ENCODE peak calls at places on chromosomes 13 and 19, in five cellular contexts. One of them, this sample, is unnamed.

GRCh38 chr13:85509512-85509911 is 289.7 kb downstream of the SLITRK6 start:
- DNase-seq in prostate gland: peak
- DNase-seq in IMR-90: peak
- DNase-seq in A549: peak
- DNase-seq in endothelial cell of umbilical vein: no peak
- DNase-seq in this sample: no peak

GRCh38 chr13:75101997-75102720 is 379.8 kb downstream of the TBC1D4 start:
- DNase-seq in prostate gland: no peak
- DNase-seq in endothelial cell of umbilical vein: peak
- DNase-seq in IMR-90: peak
- DNase-seq in A549: no peak
- DNase-seq in this sample: no peak

GRCh38 chr19:16338470-16339360 is 14.1 kb downstream of the KLF2 start:
- DNase-seq in IMR-90: peak
- DNase-seq in prostate gland: no peak
- DNase-seq in endothelial cell of umbilical vein: peak
- DNase-seq in A549: peak
- DNase-seq in this sample: no peak

GRCh38 chr13:20495087-20496023 is 30.3 kb downstream of the CRYL1 start:
- DNase-seq in prostate gland: peak
- DNase-seq in A549: peak
- DNase-seq in endothelial cell of umbilical vein: peak
- DNase-seq in IMR-90: peak
- DNase-seq in this sample: peak

GRCh38 chr19:48896191-48896720 is 2.3 kb downstream of the TULP2 start:
- DNase-seq in A549: no peak
- DNase-seq in prostate gland: peak
- DNase-seq in endothelial cell of umbilical vein: no peak
- DNase-seq in IMR-90: no peak
- DNase-seq in this sample: peak

GRCh38 chr13:102597029-102598015 is 536 bp downstream of the TPP2 start:
- DNase-seq in IMR-90: peak
- DNase-seq in A549: peak
- DNase-seq in prostate gland: no peak
- DNase-seq in endothelial cell of umbilical vein: peak
- DNase-seq in this sample: peak

GRCh38 chr19:10001899-10002298 is 8.4 kb downstream of the COL5A3 start:
- DNase-seq in endothelial cell of umbilical vein: no peak
- DNase-seq in prostate gland: no peak
- DNase-seq in IMR-90: no peak
- DNase-seq in A549: peak
- DNase-seq in this sample: peak

GRCh38 chr13:32031815-32032345 is 306 bp downstream of the FRY start:
- DNase-seq in endothelial cell of umbilical vein: peak
- DNase-seq in IMR-90: no peak
- DNase-seq in A549: no peak
- DNase-seq in prostate gland: no peak
- DNase-seq in this sample: no peak

GRCh38 chr13:23644527-23644926 is 74.3 kb downstream of the TNFRSF19 start:
- DNase-seq in prostate gland: no peak
- DNase-seq in IMR-90: peak
- DNase-seq in A549: no peak
- DNase-seq in endothelial cell of umbilical vein: no peak
- DNase-seq in this sample: no peak

GRCh38 chr13:108921238-108921637 is 291.8 kb downstream of the MYO16 start:
- DNase-seq in IMR-90: no peak
- DNase-seq in prostate gland: no peak
- DNase-seq in A549: no peak
- DNase-seq in endothelial cell of umbilical vein: no peak
- DNase-seq in this sample: no peak

GRCh38 chr13:33033361-33033812 is 17.2 kb downstream of the KL start:
- DNase-seq in A549: no peak
- DNase-seq in IMR-90: no peak
- DNase-seq in prostate gland: no peak
- DNase-seq in endothelial cell of umbilical vein: no peak
- DNase-seq in this sample: no peak

GRCh38 chr13:93522486-93522885 is 295.9 kb downstream of the GPC6 start:
- DNase-seq in IMR-90: peak
- DNase-seq in A549: no peak
- DNase-seq in prostate gland: no peak
- DNase-seq in endothelial cell of umbilical vein: no peak
- DNase-seq in this sample: no peak

GRCh38 chr13:32669030-32669646 is 82.9 kb downstream of the PDS5B start:
- DNase-seq in A549: peak
- DNase-seq in IMR-90: peak
- DNase-seq in prostate gland: no peak
- DNase-seq in endothelial cell of umbilical vein: peak
- DNase-seq in this sample: peak

GRCh38 chr13:58963321-58963720 is 1200.4 kb downstream of the DIAPH3 start:
- DNase-seq in endothelial cell of umbilical vein: peak
- DNase-seq in prostate gland: no peak
- DNase-seq in A549: no peak
- DNase-seq in IMR-90: no peak
- DNase-seq in this sample: no peak

DNA sequence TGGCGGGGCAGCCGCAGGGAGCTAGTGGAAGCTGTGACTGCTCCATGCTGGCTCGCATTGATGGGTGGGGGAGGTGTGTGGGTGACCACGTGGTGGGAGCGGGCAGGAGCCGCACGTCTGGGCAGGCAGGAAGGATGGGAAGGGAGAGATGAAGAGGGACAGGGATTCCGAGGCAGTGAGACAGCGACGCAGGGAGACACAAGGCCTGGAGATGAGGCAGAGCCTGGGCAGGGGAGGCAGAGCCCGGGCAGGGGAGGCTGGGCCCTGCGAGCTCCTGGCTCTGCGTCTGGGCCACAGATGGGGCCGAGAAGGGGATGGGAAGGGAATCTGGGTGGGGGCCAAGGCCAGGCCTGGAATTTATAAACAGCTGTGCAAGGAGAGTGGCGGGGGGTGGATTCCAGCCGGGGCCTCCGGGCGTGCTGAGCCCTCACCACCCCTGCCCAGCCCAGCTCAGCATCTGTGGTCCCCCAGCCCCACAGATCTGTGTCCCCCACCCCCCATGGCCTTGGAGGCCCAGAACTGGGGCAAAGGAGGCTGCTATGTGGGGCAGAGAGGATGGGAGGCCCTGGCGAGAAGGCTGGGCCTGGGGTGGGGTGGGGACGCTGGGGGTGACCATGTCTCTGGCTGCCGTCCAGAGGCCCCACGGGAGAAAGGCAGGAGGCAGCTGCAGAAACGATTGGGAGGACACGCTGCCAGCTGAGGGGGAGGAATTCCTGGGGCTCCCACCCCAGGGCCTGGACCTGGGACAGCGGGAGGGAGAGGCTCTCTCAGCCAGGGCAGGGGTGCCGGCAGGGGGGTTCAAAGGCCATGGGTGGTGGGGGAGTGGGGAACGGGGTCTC is 6.0 kb downstream of the EHD2 start:
- DNase-seq in A549: peak
- DNase-seq in IMR-90: peak
- DNase-seq in endothelial cell of umbilical vein: peak
- DNase-seq in prostate gland: peak
- DNase-seq in this sample: no peak
- TF ChIP-seq POLR2A in A549: no peak
- TF ChIP-seq POLR2A in IMR-90: no peak
- TF ChIP-seq POLR2A in endothelial cell of umbilical vein: no peak
- TF ChIP-seq POLR2A in prostate gland: peak
- TF ChIP-seq POLR2A in this sample: no peak

GRCh38 chr19:51783373-51783772 is 11.6 kb upstream of the FPR3 start:
- DNase-seq in IMR-90: no peak
- DNase-seq in A549: peak
- DNase-seq in endothelial cell of umbilical vein: no peak
- DNase-seq in prostate gland: no peak
- DNase-seq in this sample: no peak

GRCh38 chr19:51786651-51787494 is 8.1 kb upstream of the FPR3 start:
- DNase-seq in IMR-90: no peak
- DNase-seq in A549: no peak
- DNase-seq in endothelial cell of umbilical vein: no peak
- DNase-seq in prostate gland: no peak
- DNase-seq in this sample: no peak

GRCh38 chr19:51788029-51788428 is 6.9 kb upstream of the FPR3 start:
- DNase-seq in IMR-90: no peak
- DNase-seq in prostate gland: no peak
- DNase-seq in endothelial cell of umbilical vein: no peak
- DNase-seq in A549: no peak
- DNase-seq in this sample: no peak

GRCh38 chr19:51784109-51784785 is 10.7 kb upstream of the FPR3 start:
- DNase-seq in endothelial cell of umbilical vein: no peak
- DNase-seq in A549: no peak
- DNase-seq in prostate gland: no peak
- DNase-seq in IMR-90: no peak
- DNase-seq in this sample: no peak

DNA sequence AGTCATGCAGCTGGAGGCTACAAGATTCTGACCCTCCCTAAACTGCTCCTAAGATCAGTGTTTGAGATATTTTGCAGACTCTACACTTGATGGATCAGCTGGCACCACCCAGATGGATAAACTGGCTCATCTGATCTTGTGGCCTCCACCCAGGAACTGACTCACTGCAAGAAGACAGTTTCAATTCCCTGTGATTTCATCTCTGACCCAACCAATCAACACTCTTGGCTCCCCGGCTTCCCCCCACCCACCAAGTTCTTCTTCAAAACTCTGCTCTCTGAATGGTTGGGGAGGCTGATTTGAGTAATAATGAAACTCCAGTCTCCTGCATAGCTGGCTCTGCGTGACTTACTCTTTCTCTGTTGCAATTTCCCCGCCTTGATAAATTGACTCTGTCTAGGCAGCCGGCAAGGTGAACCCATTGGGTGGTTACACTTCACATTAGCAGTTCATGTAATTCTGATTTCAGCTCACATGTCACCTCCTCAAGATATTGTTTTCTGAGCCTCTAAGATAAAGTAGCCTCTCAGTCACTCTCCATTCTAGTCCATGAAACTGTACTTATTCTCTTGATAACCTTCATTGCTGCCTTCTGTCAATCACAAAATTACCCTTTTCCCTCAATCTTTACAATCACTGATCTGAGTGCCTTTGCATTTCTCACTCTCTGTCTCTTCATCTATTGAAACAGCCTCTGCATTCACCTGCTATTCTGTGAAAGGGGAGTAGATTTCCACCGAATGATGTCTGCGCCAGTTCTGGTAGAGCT is 9.9 kb upstream of the FPR3 start:
- DNase-seq in prostate gland: no peak
- DNase-seq in IMR-90: no peak
- DNase-seq in A549: no peak
- DNase-seq in endothelial cell of umbilical vein: no peak
- DNase-seq in this sample: no peak
- TF ChIP-seq POLR2A in prostate gland: no peak
- TF ChIP-seq POLR2A in IMR-90: no peak
- TF ChIP-seq POLR2A in A549: no peak
- TF ChIP-seq POLR2A in endothelial cell of umbilical vein: no peak
- TF ChIP-seq POLR2A in this sample: no peak

DNA sequence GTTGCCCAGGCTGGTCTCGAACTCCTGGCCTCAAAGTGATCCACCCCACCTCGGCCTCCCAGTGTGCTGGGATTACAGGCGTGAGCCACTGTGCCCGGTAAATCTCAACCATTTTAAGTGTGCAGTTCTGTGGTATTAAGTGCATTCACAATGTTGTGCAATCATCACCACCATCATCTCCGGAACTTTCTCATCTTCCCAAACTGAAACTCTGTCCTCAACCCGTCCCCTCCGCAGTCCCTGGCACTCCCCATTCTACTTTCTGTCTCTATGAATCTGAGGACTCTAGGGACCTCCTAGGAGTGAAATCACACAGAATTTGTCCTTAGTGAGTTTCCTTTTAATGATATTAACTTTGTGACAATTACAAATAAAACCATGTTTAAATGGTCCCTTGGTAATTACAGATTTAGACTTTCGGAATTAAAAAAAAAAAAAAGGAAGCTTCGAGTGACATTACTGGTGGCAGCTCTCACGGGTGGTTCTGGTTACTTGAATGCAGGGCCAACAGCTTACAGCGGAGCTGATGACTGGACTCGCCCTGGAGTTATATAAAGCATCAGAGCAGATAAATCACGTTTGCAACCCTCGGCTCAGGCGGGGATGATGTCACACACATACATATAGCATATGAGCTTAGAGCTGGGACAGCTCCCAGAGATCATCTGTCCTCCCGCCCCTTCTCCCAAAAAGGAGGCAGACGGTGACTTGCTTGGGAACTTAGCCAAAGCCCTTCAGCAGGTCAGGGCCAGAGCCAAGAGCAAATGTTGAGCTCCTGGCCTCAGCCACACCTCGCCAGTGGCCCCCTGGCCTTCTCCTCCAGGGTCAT is 89.8 kb downstream of the ZNF557 start:
- DNase-seq in prostate gland: no peak
- DNase-seq in A549: peak
- DNase-seq in IMR-90: peak
- DNase-seq in endothelial cell of umbilical vein: no peak
- DNase-seq in this sample: peak
- TF ChIP-seq POLR2A in prostate gland: no peak
- TF ChIP-seq POLR2A in A549: no peak
- TF ChIP-seq POLR2A in IMR-90: no peak
- TF ChIP-seq POLR2A in endothelial cell of umbilical vein: no peak
- TF ChIP-seq POLR2A in this sample: no peak

GRCh38 chr19:13864223-13864512 is 12.8 kb upstream of the NANOS3 start:
- DNase-seq in IMR-90: no peak
- DNase-seq in prostate gland: no peak
- DNase-seq in A549: no peak
- DNase-seq in endothelial cell of umbilical vein: no peak
- DNase-seq in this sample: no peak

GRCh38 chr19:13859361-13859880 is 17.5 kb upstream of the NANOS3 start:
- DNase-seq in endothelial cell of umbilical vein: peak
- DNase-seq in IMR-90: peak
- DNase-seq in prostate gland: no peak
- DNase-seq in A549: peak
- DNase-seq in this sample: no peak

GRCh38 chr19:13861392-13861713 is 15.6 kb upstream of the NANOS3 start:
- DNase-seq in IMR-90: no peak
- DNase-seq in A549: no peak
- DNase-seq in endothelial cell of umbilical vein: peak
- DNase-seq in prostate gland: no peak
- DNase-seq in this sample: no peak

GRCh38 chr19:13860679-13861391 is 16.1 kb upstream of the NANOS3 start:
- DNase-seq in prostate gland: no peak
- DNase-seq in IMR-90: no peak
- DNase-seq in endothelial cell of umbilical vein: no peak
- DNase-seq in A549: no peak
- DNase-seq in this sample: no peak

DNA sequence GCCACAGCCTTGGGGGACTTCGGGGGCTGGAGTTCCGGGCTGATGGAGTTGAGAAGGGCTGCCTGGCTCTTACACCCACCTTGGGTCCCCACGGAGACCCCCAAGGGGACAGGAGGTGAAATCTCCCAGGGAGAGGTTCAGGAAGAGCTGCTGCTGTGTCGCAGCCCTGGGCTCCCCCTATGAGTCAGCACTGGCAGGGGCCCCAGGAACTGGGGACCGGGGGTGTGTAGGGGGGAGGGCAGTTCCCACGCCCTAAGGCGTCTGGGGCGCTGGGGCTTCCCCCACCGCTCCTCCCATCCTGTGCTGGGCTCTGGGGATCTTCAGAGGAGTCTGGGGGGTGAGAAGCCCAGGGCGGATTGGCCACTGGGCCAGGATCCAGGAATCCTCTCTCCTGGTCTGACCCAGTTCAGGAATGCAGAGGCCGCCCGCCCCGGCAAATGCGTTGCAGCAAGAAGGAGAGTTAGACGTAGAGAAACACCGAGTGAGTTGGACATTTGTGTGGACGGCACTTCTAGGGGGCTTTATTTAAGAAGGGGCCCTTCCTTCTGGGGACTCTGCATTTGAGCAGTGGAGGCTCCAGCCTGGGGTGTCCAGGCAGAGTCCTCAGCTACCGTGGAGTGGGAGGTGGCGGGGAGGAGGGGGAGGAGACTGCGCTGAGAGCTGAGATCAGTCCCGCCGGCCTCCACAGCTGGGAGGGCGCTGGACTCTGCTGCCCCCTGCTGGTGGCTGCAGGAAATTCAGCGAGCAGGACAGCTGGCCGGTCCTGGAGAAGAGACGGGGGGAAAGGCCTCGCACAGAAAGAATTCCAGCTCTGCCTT is 15.0 kb upstream of the NANOS3 start:
- DNase-seq in prostate gland: peak
- DNase-seq in A549: peak
- DNase-seq in IMR-90: peak
- DNase-seq in endothelial cell of umbilical vein: peak
- DNase-seq in this sample: peak
- TF ChIP-seq POLR2A in prostate gland: peak
- TF ChIP-seq POLR2A in A549: no peak
- TF ChIP-seq POLR2A in IMR-90: peak
- TF ChIP-seq POLR2A in endothelial cell of umbilical vein: no peak
- TF ChIP-seq POLR2A in this sample: peak

This sample was measured in erythroblast.